ENCODE peak calls at places on chromosome X, in five cellular contexts. One of them, this sample, is unnamed.

GRCh38 chrX:39721570-39722279 is 376.0 kb downstream of the BCOR start:
- DNase-seq in HepG2: no peak
- DNase-seq in SK-N-SH: no peak
- DNase-seq in GM12892: no peak
- DNase-seq in K562: no peak
- DNase-seq in this sample: no peak

GRCh38 chrX:129679856-129680255 is 25.1 kb upstream of the APLN start:
- DNase-seq in HepG2: no peak
- DNase-seq in SK-N-SH: no peak
- DNase-seq in GM12892: no peak
- DNase-seq in K562: no peak
- DNase-seq in this sample: no peak

GRCh38 chrX:150587585-150588503 is 19.4 kb downstream of the MTM1 start:
- DNase-seq in HepG2: no peak
- DNase-seq in SK-N-SH: peak; percentile 33
- DNase-seq in GM12892: no peak
- DNase-seq in K562: peak; percentile 26
- DNase-seq in this sample: no peak

GRCh38 chrX:45274576-45274975 is 73.9 kb upstream of the DIPK2B start:
- DNase-seq in HepG2: no peak
- DNase-seq in SK-N-SH: no peak
- DNase-seq in GM12892: no peak
- DNase-seq in K562: no peak
- DNase-seq in this sample: no peak

GRCh38 chrX:70434914-70435586 is 9.6 kb upstream of the DLG3 start:
- DNase-seq in HepG2: no peak
- DNase-seq in SK-N-SH: no peak
- DNase-seq in GM12892: no peak
- DNase-seq in K562: no peak
- DNase-seq in this sample: no peak

GRCh38 chrX:10726647-10727046 is 106.3 kb upstream of the MID1 start:
- DNase-seq in HepG2: no peak
- DNase-seq in SK-N-SH: no peak
- DNase-seq in GM12892: no peak
- DNase-seq in K562: no peak
- DNase-seq in this sample: no peak

GRCh38 chrX:106959897-106960296 is 39.7 kb downstream of the CLDN2 start:
- DNase-seq in HepG2: peak; percentile 59
- DNase-seq in SK-N-SH: no peak
- DNase-seq in GM12892: no peak
- DNase-seq in K562: no peak
- DNase-seq in this sample: no peak

GRCh38 chrX:11435568-11435967 is 142.4 kb downstream of the AMELX start:
- DNase-seq in HepG2: no peak
- DNase-seq in SK-N-SH: no peak
- DNase-seq in GM12892: no peak
- DNase-seq in K562: no peak
- DNase-seq in this sample: no peak

GRCh38 chrX:118593407-118593806 is 97.8 kb downstream of the DOCK11 start:
- DNase-seq in HepG2: no peak
- DNase-seq in SK-N-SH: no peak
- DNase-seq in GM12892: no peak
- DNase-seq in K562: no peak
- DNase-seq in this sample: no peak

GRCh38 chrX:140206657-140207056 is 241.3 kb upstream of the CXorf66 start:
- DNase-seq in HepG2: no peak
- DNase-seq in SK-N-SH: no peak
- DNase-seq in GM12892: no peak
- DNase-seq in K562: no peak
- DNase-seq in this sample: no peak

GRCh38 chrX:106484233-106484632 is 127.5 kb upstream of the RADX start:
- DNase-seq in HepG2: no peak
- DNase-seq in SK-N-SH: no peak
- DNase-seq in GM12892: no peak
- DNase-seq in K562: no peak
- DNase-seq in this sample: no peak

GRCh38 chrX:38150993-38151392 is 69.7 kb downstream of the SRPX start:
- DNase-seq in HepG2: no peak
- DNase-seq in SK-N-SH: no peak
- DNase-seq in GM12892: no peak
- DNase-seq in K562: no peak
- DNase-seq in this sample: no peak

GRCh38 chrX:38664285-38664684 is 102.9 kb downstream of the TSPAN7 start:
- DNase-seq in HepG2: peak; percentile 13
- DNase-seq in SK-N-SH: peak; percentile 28
- DNase-seq in GM12892: no peak
- DNase-seq in K562: peak; percentile 39
- DNase-seq in this sample: no peak

GRCh38 chrX:45715787-45716186 is 515.1 kb upstream of the DIPK2B start:
- DNase-seq in HepG2: no peak
- DNase-seq in SK-N-SH: no peak
- DNase-seq in GM12892: no peak
- DNase-seq in K562: no peak
- DNase-seq in this sample: no peak

GRCh38 chrX:136850441-136851175 is 29.9 kb downstream of the RBMX start:
- DNase-seq in HepG2: no peak
- DNase-seq in SK-N-SH: no peak
- DNase-seq in GM12892: no peak
- DNase-seq in K562: no peak
- DNase-seq in this sample: no peak

GRCh38 chrX:148049441-148049840 is 68.3 kb downstream of the FMR1NB start:
- DNase-seq in HepG2: peak; percentile 22
- DNase-seq in SK-N-SH: peak; percentile 37
- DNase-seq in GM12892: no peak
- DNase-seq in K562: peak; percentile 11
- DNase-seq in this sample: no peak

GRCh38 chrX:45485682-45486081 is 285.0 kb upstream of the DIPK2B start:
- DNase-seq in HepG2: no peak
- DNase-seq in SK-N-SH: no peak
- DNase-seq in GM12892: no peak
- DNase-seq in K562: no peak
- DNase-seq in this sample: no peak

GRCh38 chrX:2677764-2678163 is 13.3 kb upstream of the CD99 start:
- DNase-seq in HepG2: no peak
- DNase-seq in SK-N-SH: no peak
- DNase-seq in GM12892: no peak
- DNase-seq in K562: peak; percentile 31
- DNase-seq in this sample: no peak

DNA sequence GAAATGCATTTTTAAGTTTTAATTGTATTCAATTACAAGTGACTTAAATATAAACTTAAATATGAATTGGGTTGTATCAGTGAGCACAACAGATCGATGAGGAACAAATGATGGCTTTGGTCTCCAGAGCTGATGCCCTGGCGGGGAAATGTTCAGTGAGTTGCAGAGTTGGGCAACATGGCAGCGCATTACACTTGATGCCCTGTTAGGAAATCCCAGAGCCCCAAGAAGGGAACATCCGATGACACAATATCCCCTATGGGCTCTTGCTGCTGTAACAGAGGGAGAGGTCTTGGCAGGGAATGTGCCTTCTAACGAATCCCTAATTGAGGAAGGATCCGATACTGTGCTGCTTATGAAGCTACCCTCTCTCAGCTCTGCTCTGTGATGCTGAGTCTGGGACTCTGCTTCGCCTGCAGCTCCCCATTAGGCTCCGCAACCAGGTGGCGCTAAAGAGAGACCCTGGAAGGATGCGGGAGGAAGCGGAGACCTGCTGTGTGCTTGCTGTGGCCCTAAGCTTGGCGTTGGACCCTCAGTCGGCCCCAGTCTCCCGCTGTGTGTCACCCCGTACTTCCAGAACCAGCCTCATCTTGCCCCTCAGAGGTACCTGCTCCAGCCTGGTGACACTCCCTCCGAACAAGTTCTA is 38.9 kb downstream of the PDHA1 start:
- DNase-seq in HepG2: peak; percentile 14
- DNase-seq in SK-N-SH: peak; percentile 38
- DNase-seq in GM12892: no peak
- DNase-seq in K562: peak; percentile 24
- DNase-seq in this sample: no peak
- TF ChIP-seq TAF1 in HepG2: no peak
- TF ChIP-seq TAF1 in SK-N-SH: no peak
- TF ChIP-seq TAF1 in GM12892: no peak
- TF ChIP-seq TAF1 in K562: no peak
- TF ChIP-seq TAF1 in this sample: no peak

GRCh38 chrX:41722220-41722619 is 1.8 kb upstream of the GPR82 start:
- DNase-seq in HepG2: no peak
- DNase-seq in SK-N-SH: no peak
- DNase-seq in GM12892: no peak
- DNase-seq in K562: no peak
- DNase-seq in this sample: no peak
- TF ChIP-seq TAF1 in HepG2: no peak
- TF ChIP-seq TAF1 in SK-N-SH: no peak
- TF ChIP-seq TAF1 in GM12892: no peak
- TF ChIP-seq TAF1 in K562: no peak
- TF ChIP-seq TAF1 in this sample: no peak

GRCh38 chrX:134023851-134024281 is 38.5 kb upstream of the GPC3 start:
- DNase-seq in HepG2: peak; percentile 92
- DNase-seq in SK-N-SH: no peak
- DNase-seq in GM12892: no peak
- DNase-seq in K562: no peak
- DNase-seq in this sample: no peak

GRCh38 chrX:134020910-134021309 is 35.5 kb upstream of the GPC3 start:
- DNase-seq in HepG2: peak; percentile 78
- DNase-seq in SK-N-SH: peak; percentile 8
- DNase-seq in GM12892: no peak
- DNase-seq in K562: peak; percentile 5
- DNase-seq in this sample: no peak

GRCh38 chrX:134025986-134026731 is 40.8 kb upstream of the GPC3 start:
- DNase-seq in HepG2: peak; percentile 55
- DNase-seq in SK-N-SH: no peak
- DNase-seq in GM12892: no peak
- DNase-seq in K562: peak; percentile 6
- DNase-seq in this sample: no peak

GRCh38 chrX:134024686-134025377 is 39.4 kb upstream of the GPC3 start:
- DNase-seq in HepG2: no peak
- DNase-seq in SK-N-SH: no peak
- DNase-seq in GM12892: no peak
- DNase-seq in K562: no peak
- DNase-seq in this sample: no peak

GRCh38 chrX:134026732-134027311 is 41.4 kb upstream of the GPC3 start:
- DNase-seq in HepG2: peak; percentile 84
- DNase-seq in SK-N-SH: peak; percentile 31
- DNase-seq in GM12892: no peak
- DNase-seq in K562: peak; percentile 10
- DNase-seq in this sample: no peak
- TF ChIP-seq TAF1 in HepG2: no peak
- TF ChIP-seq TAF1 in SK-N-SH: no peak
- TF ChIP-seq TAF1 in GM12892: no peak
- TF ChIP-seq TAF1 in K562: no peak
- TF ChIP-seq TAF1 in this sample: no peak

GRCh38 chrX:23251043-23251442 is 83.6 kb upstream of the PTCHD1 start:
- DNase-seq in HepG2: no peak
- DNase-seq in SK-N-SH: no peak
- DNase-seq in GM12892: no peak
- DNase-seq in K562: no peak
- DNase-seq in this sample: no peak
- TF ChIP-seq TAF1 in HepG2: no peak
- TF ChIP-seq TAF1 in SK-N-SH: no peak
- TF ChIP-seq TAF1 in GM12892: no peak
- TF ChIP-seq TAF1 in K562: no peak
- TF ChIP-seq TAF1 in this sample: no peak

GRCh38 chrX:24902808-24903207 is 113.0 kb downstream of the ARX start:
- DNase-seq in HepG2: no peak
- DNase-seq in SK-N-SH: no peak
- DNase-seq in GM12892: no peak
- DNase-seq in K562: no peak
- DNase-seq in this sample: no peak
- TF ChIP-seq TAF1 in HepG2: no peak
- TF ChIP-seq TAF1 in SK-N-SH: no peak
- TF ChIP-seq TAF1 in GM12892: no peak
- TF ChIP-seq TAF1 in K562: no peak
- TF ChIP-seq TAF1 in this sample: no peak

DNA sequence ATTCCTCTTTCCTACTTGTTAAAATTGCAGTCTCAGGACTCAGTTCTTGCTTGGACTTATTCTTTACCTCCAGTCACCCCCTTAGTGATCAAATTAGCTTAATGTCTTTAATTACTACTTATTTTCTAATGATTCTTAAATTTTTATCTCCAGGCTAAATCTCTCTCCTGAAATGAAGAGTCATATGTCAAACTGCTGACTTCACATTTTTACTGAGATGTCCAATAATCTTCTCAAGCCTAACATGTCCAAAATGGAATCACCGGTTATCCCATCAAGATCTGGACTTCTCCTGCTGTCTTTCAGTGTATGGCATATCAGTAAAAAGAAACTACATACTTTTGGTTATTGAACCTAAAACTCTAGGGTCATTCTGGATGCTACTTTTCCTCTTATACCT is 332.3 kb upstream of the HTR2C start:
- DNase-seq in HepG2: no peak
- DNase-seq in SK-N-SH: no peak
- DNase-seq in GM12892: no peak
- DNase-seq in K562: no peak
- DNase-seq in this sample: no peak
- TF ChIP-seq TAF1 in HepG2: no peak
- TF ChIP-seq TAF1 in SK-N-SH: no peak
- TF ChIP-seq TAF1 in GM12892: no peak
- TF ChIP-seq TAF1 in K562: no peak
- TF ChIP-seq TAF1 in this sample: no peak